ENCODE peak calls at places on chromosomes 1 and 21, in four cellular contexts. A is nephron progenitor cell; F is HT1080; U is stimulated activated CD4-positive, alpha-beta T cell treated with anti-CD3 and anti-CD28 coated beads, Interleukin-2, amount 100 ng/mL, for 48 hours. K is an unnamed sample.

GRCh38 chr1:74729741-74730478 is 2.9 kb downstream of the CRYZ start:
- DNase-seq in F (peak; percentile 75), U (no peak), A (no peak), K (no peak)

GRCh38 chr1:214549604-214550338 is 1.6 kb downstream of the PTPN14 start:
- DNase-seq in F (peak; percentile 52), A (no peak), U (no peak), K (no peak)

GRCh38 chr1:110150330-110151174 is at the start of gene SLC6A17:
- DNase-seq in A (peak; percentile 78), F (no peak), U (peak; percentile 62), K (no peak)

GRCh38 chr1:111417755-111418154 is 9.8 kb downstream of the OVGP1 start:
- DNase-seq in A (no peak), U (no peak), F (no peak), K (no peak)

GRCh38 chr1:22646359-22646758 is 2.9 kb downstream of the C1QC start:
- DNase-seq in F (no peak), A (no peak), U (no peak), K (no peak)

GRCh38 chr1:47694011-47694890 is 256.4 kb downstream of the FOXD2 start:
- DNase-seq in A (no peak), U (no peak), F (no peak), K (no peak)

GRCh38 chr1:236388332-236388731 is 5.8 kb upstream of the EDARADD start:
- DNase-seq in A (no peak), F (no peak), U (no peak), K (no peak)

GRCh38 chr21:34298797-34299539 is 64.8 kb upstream of the KCNE2 start:
- DNase-seq in F (no peak), U (no peak), A (no peak), K (no peak)

GRCh38 chr1:7576946-7577657 is 194.0 kb upstream of the VAMP3 start:
- DNase-seq in U (no peak), F (peak; percentile 30), A (peak; percentile 23), K (no peak)

GRCh38 chr1:18452550-18452949 is 28.2 kb upstream of the KLHDC7A start:
- DNase-seq in F (peak; percentile 47), U (no peak), A (no peak), K (peak; percentile 22)

GRCh38 chr1:209839875-209840491 is 12.2 kb downstream of the UTP25 start:
- DNase-seq in F (peak; percentile 99), A (no peak), U (no peak), K (no peak)

GRCh38 chr1:168088511-168089325 is 48.0 kb downstream of the GPR161 start:
- DNase-seq in A (no peak), U (no peak), F (no peak), K (no peak)

GRCh38 chr1:53949023-53949611 is 3.0 kb downstream of the LRRC42 start:
- DNase-seq in U (no peak), F (peak; percentile 33), A (peak; percentile 41), K (no peak)

GRCh38 chr1:233389867-233390266 is 62.3 kb downstream of the MAP3K21 start:
- DNase-seq in A (no peak), F (no peak), U (no peak), K (no peak)

GRCh38 chr1:9927259-9927658 is 15.9 kb downstream of the LZIC start:
- DNase-seq in F (no peak), U (no peak), A (no peak), K (no peak)

GRCh38 chr1:108815566-108815965 is 41.3 kb downstream of the AKNAD1 start:
- DNase-seq in A (no peak), U (no peak), F (no peak), K (no peak)

GRCh38 chr1:8510041-8510823 is 192.3 kb downstream of the SLC45A1 start:
- DNase-seq in F (peak; percentile 9), A (no peak), U (peak; percentile 23), K (no peak)

K was measured in GM19239.